ENCODE peak calls at places on chromosomes 6 and 20, in six cellular contexts. D, C, K, W, O and L are unnamed samples.

GRCh38 chr20:43731469-43731868 is 4.7 kb upstream of the GTSF1L start:
- DNase-seq in D (peak; percentile 73), C (no peak), K (no peak), W (no peak), O (no peak), L (no peak)

GRCh38 chr6:64439274-64439673 is 803.7 kb downstream of the PHF3 start:
- DNase-seq in D (no peak), C (peak; percentile 55), K (no peak), W (no peak), O (no peak), L (peak; percentile 17)

GRCh38 chr6:39426057-39426592 is 103.6 kb upstream of the KCNK16 start:
- DNase-seq in D (peak; percentile 81), C (peak; percentile 83), K (no peak), W (no peak), O (no peak), L (peak; percentile 93)

GRCh38 chr6:133767571-133767970 is 121.3 kb upstream of the TCF21 start:
- DNase-seq in D (peak; percentile 68), C (peak; percentile 76), K (no peak), W (no peak), O (no peak), L (no peak)

GRCh38 chr20:53021934-53022333 is 49.8 kb downstream of the TSHZ2 start:
- DNase-seq in D (peak; percentile 10), C (peak; percentile 52), K (no peak), W (no peak), O (no peak), L (peak; percentile 26)

GRCh38 chr6:136723780-136724179 is 68.5 kb downstream of the MAP3K5 start:
- DNase-seq in D (no peak), C (peak; percentile 18), K (no peak), W (no peak), O (no peak), L (peak; percentile 32)

GRCh38 chr6:16973071-16973470 is 128.8 kb upstream of the STMND1 start:
- DNase-seq in D (no peak), C (no peak), K (no peak), W (no peak), O (no peak), L (no peak)

GRCh38 chr6:40779399-40779798 is 192.2 kb upstream of the LRFN2 start:
- DNase-seq in D (peak; percentile 18), C (peak; percentile 51), K (no peak), W (no peak), O (no peak), L (peak; percentile 38)

GRCh38 chr20:8481636-8482035 is 349.6 kb downstream of the PLCB1 start:
- DNase-seq in D (peak; percentile 89), C (no peak), K (no peak), W (no peak), O (no peak), L (no peak)

DNA sequence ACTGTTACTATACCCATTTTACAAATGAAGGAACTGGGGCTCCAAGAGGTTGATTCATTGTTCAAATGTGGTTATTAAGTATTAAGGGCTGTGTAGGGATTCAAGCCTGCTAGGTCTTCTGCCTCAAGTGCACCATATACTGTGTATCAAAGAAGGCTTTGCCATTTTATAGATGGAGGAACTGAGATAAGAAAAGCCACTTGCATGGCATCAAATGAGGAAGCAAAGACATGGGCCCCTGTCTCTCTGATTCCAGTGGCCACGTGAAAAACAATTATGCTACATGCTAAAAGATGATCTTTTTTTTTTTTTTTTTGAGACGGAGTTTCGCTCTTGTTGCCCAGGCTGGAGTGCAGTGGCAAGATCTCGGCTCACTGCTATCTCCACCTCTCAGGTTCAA is 67.0 kb downstream of the TMEM200A start:
- DNase-seq in D (no peak), C (no peak), K (no peak), W (no peak), O (no peak), L (no peak)
- TF ChIP-seq CTCF in D (no peak), C (no peak), K (no peak), W (no peak), O (no peak), L (no peak)

GRCh38 chr6:37490466-37491015 is 9.2 kb downstream of the CCDC167 start:
- DNase-seq in D (no peak), C (no peak), K (no peak), W (no peak), O (no peak), L (no peak)

GRCh38 chr6:37491161-37491829 is 8.4 kb downstream of the CCDC167 start:
- DNase-seq in D (no peak), C (no peak), K (no peak), W (no peak), O (no peak), L (no peak)

GRCh38 chr6:37493047-37493995 is 6.4 kb downstream of the CCDC167 start:
- DNase-seq in D (no peak), C (no peak), K (no peak), W (no peak), O (no peak), L (no peak)

GRCh38 chr6:37491830-37492208 is 7.9 kb downstream of the CCDC167 start:
- DNase-seq in D (no peak), C (no peak), K (no peak), W (no peak), O (no peak), L (no peak)

GRCh38 chr6:37492236-37493046 is 7.3 kb downstream of the CCDC167 start:
- DNase-seq in D (no peak), C (no peak), K (no peak), W (no peak), O (no peak), L (no peak)
- TF ChIP-seq CTCF in D (no peak), C (no peak), K (no peak), W (no peak), O (no peak), L (no peak)

GRCh38 chr6:20686142-20686541 is 151.9 kb downstream of the CDKAL1 start:
- DNase-seq in D (no peak), C (no peak), K (peak; percentile 67), W (no peak), O (no peak), L (no peak)
- TF ChIP-seq CTCF in D (no peak), C (no peak), K (no peak), W (no peak), O (no peak), L (no peak)

GRCh38 chr6:23413327-23414203 is 712.5 kb upstream of the NRSN1 start:
- DNase-seq in D (no peak), C (peak; percentile 38), K (no peak), W (no peak), O (no peak), L (no peak)

GRCh38 chr6:23412770-23413169 is 713.2 kb upstream of the NRSN1 start:
- DNase-seq in D (no peak), C (peak; percentile 14), K (no peak), W (no peak), O (no peak), L (no peak)

GRCh38 chr6:23415819-23416427 is 710.1 kb upstream of the NRSN1 start:
- DNase-seq in D (no peak), C (no peak), K (no peak), W (no peak), O (no peak), L (no peak)

GRCh38 chr6:23414922-23415321 is 711.1 kb upstream of the NRSN1 start:
- DNase-seq in D (no peak), C (no peak), K (no peak), W (no peak), O (no peak), L (no peak)

GRCh38 chr6:23414204-23414501 is 711.9 kb upstream of the NRSN1 start:
- DNase-seq in D (peak; percentile 67), C (peak; percentile 63), K (no peak), W (no peak), O (peak; percentile 44), L (peak; percentile 35)
- TF ChIP-seq CTCF in D (peak; percentile 13), C (peak; percentile 47), K (no peak), W (peak; percentile 19), O (no peak), L (peak; percentile 37)

GRCh38 chr20:33081411-33082154 is 2.1 kb downstream of the BPIFB4 start:
- DNase-seq in D (no peak), C (no peak), K (no peak), W (no peak), O (no peak), L (peak; percentile 14)
- TF ChIP-seq CTCF in D (no peak), C (no peak), K (no peak), W (no peak), O (no peak), L (no peak)

GRCh38 chr6:111057074-111057752 is 30.1 kb upstream of the SLC16A10 start:
- DNase-seq in D (peak; percentile 61), C (peak; percentile 62), K (no peak), W (no peak), O (peak; percentile 40), L (peak; percentile 62)
- TF ChIP-seq CTCF in D (peak; percentile 83), C (peak; percentile 85), K (peak; percentile 80), W (peak; percentile 65), O (peak; percentile 57), L (peak; percentile 56)

GRCh38 chr6:83985715-83986114 is 47.9 kb upstream of the MRAP2 start:
- DNase-seq in D (no peak), C (no peak), K (no peak), W (no peak), O (no peak), L (no peak)

GRCh38 chr6:83984411-83984810 is 49.2 kb upstream of the MRAP2 start:
- DNase-seq in D (no peak), C (no peak), K (no peak), W (no peak), O (no peak), L (no peak)

GRCh38 chr6:83985308-83985713 is 48.3 kb upstream of the MRAP2 start:
- DNase-seq in D (no peak), C (no peak), K (no peak), W (no peak), O (no peak), L (no peak)
- TF ChIP-seq CTCF in D (no peak), C (no peak), K (no peak), W (no peak), O (no peak), L (no peak)

GRCh38 chr6:139308936-139309603 is 17.3 kb upstream of the TXLNB start:
- DNase-seq in D (peak; percentile 81), C (peak; percentile 27), K (no peak), W (no peak), O (no peak), L (peak; percentile 59)
- TF ChIP-seq CTCF in D (no peak), C (no peak), K (no peak), W (no peak), O (no peak), L (no peak)

GRCh38 chr6:84228198-84228543 is 728 bp upstream of the CEP162 start:
- DNase-seq in D (no peak), C (no peak), K (no peak), W (no peak), O (no peak), L (no peak)
- TF ChIP-seq CTCF in D (no peak), C (no peak), K (peak; percentile 26), W (no peak), O (no peak), L (no peak)